ENCODE peak calls at places on chromosomes 1 and 21, in four cellular contexts. Y is Panc1; M is psoas muscle; B is CD8-positive, alpha-beta memory T cell. C is an unnamed sample.
A peak's percentile ranks its signal among the peaks of the same experiment; 100 is the strongest.

GRCh38 chr21:22575165-22575584 is 1577.0 kb downstream of the NCAM2 start:
- DNase-seq in B (no peak), M (no peak), Y (no peak), C (peak; percentile 84)

GRCh38 chr1:108503062-108503740 is 53.1 kb downstream of the NBPF6 start:
- DNase-seq in M (no peak), Y (no peak), B (no peak), C (no peak)

GRCh38 chr1:167720965-167721616 is 691 bp upstream of the MPZL1 start:
- DNase-seq in M (no peak), Y (peak; percentile 66), B (no peak), C (peak; percentile 68)

GRCh38 chr1:31216016-31216415 is 23.7 kb downstream of the NKAIN1 start:
- DNase-seq in M (peak; percentile 44), B (no peak), Y (no peak), C (peak; percentile 60)

GRCh38 chr21:28538987-28539622 is 453.6 kb downstream of the LTN1 start:
- DNase-seq in B (no peak), Y (no peak), M (no peak), C (no peak)

GRCh38 chr1:201476670-201477344 is 7.8 kb upstream of the PHLDA3 start:
- DNase-seq in M (no peak), B (no peak), Y (no peak), C (peak; percentile 55)

GRCh38 chr1:226223786-226224244 is 351 bp downstream of the MIXL1 start:
- DNase-seq in M (no peak), B (no peak), Y (no peak), C (peak; percentile 34)

GRCh38 chr1:1132928-1133750 is 17.2 kb upstream of the C1orf159 start:
- DNase-seq in M (peak; percentile 49), Y (no peak), B (no peak), C (no peak)

GRCh38 chr21:37045556-37045955 is 27.3 kb downstream of the PIGP start:
- DNase-seq in Y (no peak), M (no peak), B (no peak), C (no peak)

GRCh38 chr1:48341221-48341620 is 118.7 kb downstream of the SLC5A9 start:
- DNase-seq in B (no peak), Y (no peak), M (no peak), C (no peak)

GRCh38 chr1:219085988-219086387 is 87.7 kb upstream of the LYPLAL1 start:
- DNase-seq in Y (no peak), M (no peak), B (no peak), C (no peak)

GRCh38 chr21:35257413-35257812 is 208.3 kb upstream of the RUNX1 start:
- DNase-seq in Y (peak; percentile 61), M (peak; percentile 68), B (no peak), C (peak; percentile 18)

GRCh38 chr1:247681288-247681897 is 1.9 kb upstream of the OR13G1 start:
- DNase-seq in Y (peak; percentile 46), M (no peak), B (no peak), C (peak; percentile 72)

GRCh38 chr1:8706995-8707396 is 110.4 kb downstream of the RERE start:
- DNase-seq in M (no peak), Y (no peak), B (no peak), C (peak; percentile 83)

GRCh38 chr1:196877964-196878363 is 9.9 kb upstream of the CFHR4 start:
- DNase-seq in B (no peak), M (no peak), Y (no peak), C (no peak)
- H3K4me3 ChIP-seq in B (no peak overlapping the region), M (no peak overlapping the region), Y (no peak overlapping the region), C (no peak overlapping the region)

GRCh38 chr1:214551436-214552173 is at the start of gene PTPN14:
- DNase-seq in B (no peak), M (peak; percentile 90), Y (no peak), C (peak; percentile 98)

GRCh38 chr1:214551052-214551435 is 358 bp downstream of the PTPN14 start:
- DNase-seq in Y (no peak), M (peak; percentile 64), B (no peak), C (peak; percentile 72)

GRCh38 chr1:214549604-214550338 is 1.6 kb downstream of the PTPN14 start:
- DNase-seq in B (no peak), Y (no peak), M (no peak), C (peak; percentile 58)

GRCh38 chr1:214548988-214549387 is 2.4 kb downstream of the PTPN14 start:
- DNase-seq in Y (no peak), M (peak; percentile 51), B (no peak), C (no peak)

DNA sequence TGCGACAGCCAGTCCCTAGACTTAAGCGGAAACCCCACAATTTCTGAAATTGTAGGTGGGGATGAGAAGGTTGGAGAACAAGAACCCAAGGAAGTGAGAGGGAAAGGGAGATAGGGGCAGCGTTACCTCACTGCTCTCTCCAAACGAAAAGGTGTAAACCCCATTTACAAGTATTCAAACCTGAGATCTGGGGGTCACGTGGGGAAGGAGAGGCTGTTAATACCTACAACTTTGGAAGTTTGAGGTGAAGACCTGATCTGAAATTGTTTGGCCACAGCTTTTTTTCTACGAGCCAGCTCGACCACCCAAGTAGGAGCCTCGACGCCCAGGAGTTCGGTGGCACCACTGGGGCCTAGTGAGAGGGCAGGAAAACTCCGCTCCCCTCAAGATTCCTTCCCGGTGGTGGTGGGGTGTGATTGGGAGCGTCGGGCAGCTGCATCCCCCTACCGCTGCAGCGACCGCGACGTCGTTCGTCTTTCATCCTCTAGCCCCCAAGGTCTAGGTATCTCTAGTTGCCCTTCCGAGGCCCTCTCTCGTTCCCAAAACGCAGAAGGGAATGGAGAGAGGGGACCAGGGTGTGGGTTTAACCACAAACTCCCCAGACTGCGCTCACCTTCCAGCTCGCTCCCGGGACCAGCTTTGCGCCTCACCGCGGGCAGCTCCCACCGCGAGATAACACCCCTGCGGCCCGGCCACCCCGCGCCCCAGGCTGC is 907 bp downstream of the PTPN14 start:
- DNase-seq in B (no peak), M (no peak), Y (no peak), C (no peak)
- H3K4me3 ChIP-seq in B (no peak overlapping the region), M (peak overlapping the region; percentile 93), Y (peak overlapping the region; percentile 91), C (peak overlapping the region; percentile 92)

GRCh38 chr1:203601717-203602309 is 24.8 kb upstream of the ATP2B4 start:
- DNase-seq in Y (no peak), M (no peak), B (no peak), C (no peak)

GRCh38 chr1:203610061-203610460 is 16.6 kb upstream of the ATP2B4 start:
- DNase-seq in M (no peak), B (no peak), Y (no peak), C (no peak)

GRCh38 chr1:203612932-203613682 is 13.5 kb upstream of the ATP2B4 start:
- DNase-seq in Y (no peak), B (no peak), M (no peak), C (no peak)

DNA sequence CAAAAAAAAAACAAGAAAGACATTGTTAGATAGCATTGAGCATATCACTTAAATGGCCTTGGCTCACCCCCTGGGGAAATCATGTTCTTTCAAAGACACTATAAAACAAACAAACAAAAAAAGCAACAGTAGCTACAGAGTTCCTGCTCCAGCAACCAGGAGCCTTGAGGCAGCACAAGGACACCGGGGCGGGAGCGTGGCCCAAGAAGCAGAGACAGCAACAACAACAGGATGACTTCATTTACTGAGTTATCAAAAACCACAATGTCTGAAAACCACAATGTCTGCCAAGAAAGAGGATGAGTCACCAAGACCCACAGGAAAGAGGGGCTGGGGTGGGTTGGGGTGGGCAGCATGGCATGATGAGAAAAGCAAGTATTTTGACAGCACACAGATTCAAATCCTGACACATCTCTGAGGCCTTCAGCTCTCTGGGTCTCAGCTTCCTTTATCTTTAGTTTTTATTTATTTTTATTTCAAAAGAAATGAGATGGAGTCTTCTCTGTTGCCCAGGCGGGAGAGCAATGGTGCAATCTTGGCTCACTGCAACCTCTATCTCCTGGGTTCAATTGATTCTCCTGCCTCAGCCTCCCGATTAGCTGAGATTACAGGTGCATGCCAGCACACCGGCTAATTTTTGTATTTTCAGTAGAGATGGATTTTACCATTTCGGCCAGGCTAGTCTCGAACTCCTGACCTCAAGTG is 19.3 kb upstream of the ATP2B4 start:
- DNase-seq in Y (no peak), M (peak; percentile 52), B (peak; percentile 53), C (peak; percentile 66)
- H3K4me3 ChIP-seq in Y (no peak overlapping the region), M (no peak overlapping the region), B (peak overlapping the region; percentile 32), C (no peak overlapping the region)

GRCh38 chr1:162145280-162145965 is 75.9 kb downstream of the NOS1AP start:
- DNase-seq in Y (no peak), M (no peak), B (no peak), C (peak; percentile 86)
- H3K4me3 ChIP-seq in Y (peak overlapping the region; percentile 25), M (no peak overlapping the region), B (no peak overlapping the region), C (peak overlapping the region; percentile 17)

DNA sequence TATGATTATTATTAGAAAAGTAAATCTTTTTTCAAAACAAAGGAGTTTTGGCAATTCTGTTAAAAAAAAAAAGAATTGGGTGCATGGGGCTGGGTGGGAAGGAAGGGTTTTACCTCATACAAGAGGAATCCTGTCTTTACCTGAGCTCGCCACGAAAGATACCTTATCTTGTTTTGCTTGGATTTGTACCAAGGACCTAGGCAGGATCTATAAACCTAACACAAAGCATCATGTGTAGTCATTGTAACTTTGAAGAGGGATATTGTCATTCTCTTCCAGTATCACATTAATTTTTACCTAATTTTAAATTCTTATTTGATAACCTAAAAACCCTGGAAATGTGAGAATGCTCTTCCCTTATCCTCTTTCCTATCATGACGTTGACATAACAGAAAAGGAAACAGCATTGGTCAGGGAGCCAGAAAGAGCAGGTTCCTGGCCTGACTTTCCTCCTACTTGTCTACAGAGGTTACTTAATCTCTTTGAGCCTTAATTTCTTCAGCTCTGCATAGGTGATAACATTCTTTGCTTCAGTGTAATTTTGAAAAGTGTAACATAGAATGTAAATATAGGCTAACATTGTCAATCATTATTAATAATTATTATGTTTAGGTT is 4.0 kb upstream of the LAMC1 start:
- DNase-seq in Y (no peak), B (no peak), M (no peak), C (no peak)
- H3K4me3 ChIP-seq in Y (no peak overlapping the region), B (no peak overlapping the region), M (no peak overlapping the region), C (no peak overlapping the region)

GRCh38 chr1:214977700-214978374 is 104.7 kb upstream of the KCNK2 start:
- DNase-seq in B (no peak), Y (no peak), M (no peak), C (no peak)
- H3K4me3 ChIP-seq in B (no peak overlapping the region), Y (no peak overlapping the region), M (no peak overlapping the region), C (no peak overlapping the region)

GRCh38 chr1:29172415-29172814 is 9.3 kb downstream of the SRSF4 start:
- DNase-seq in B (no peak), M (no peak), Y (no peak), C (no peak)
- H3K4me3 ChIP-seq in B (no peak overlapping the region), M (no peak overlapping the region), Y (no peak overlapping the region), C (no peak overlapping the region)

C was measured in A673.